ENCODE peak calls at places on chromosomes 12 and 14, in five cellular contexts. B is AG10803, S is BJ, P is astrocyte of the spinal cord, V is fibroblast of lung. D is an unnamed sample.

GRCh38 chr12:57523706-57524614 is 1.3 kb downstream of the MBD6 start:
- DNase-seq in B (no peak), P (no peak), S (no peak), V (no peak), D (no peak)

GRCh38 chr14:94050231-94050880 is 24.2 kb downstream of the OTUB2 start:
- DNase-seq in V (no peak), S (no peak), P (no peak), B (no peak), D (no peak)

GRCh38 chr14:104333903-104334811 is 195.8 kb downstream of the KIF26A start:
- DNase-seq in S (no peak), P (no peak), V (no peak), B (no peak), D (no peak)

GRCh38 chr14:99435327-99435726 is 45.3 kb downstream of the SETD3 start:
- DNase-seq in S (no peak), B (no peak), V (no peak), P (no peak), D (peak)

GRCh38 chr12:54411398-54412241 is 7.4 kb downstream of the ITGA5 start:
- DNase-seq in P (peak), B (peak), S (peak), V (peak), D (peak)

GRCh38 chr12:128790221-128790620 is 33.5 kb downstream of the SLC15A4 start:
- DNase-seq in V (no peak), P (no peak), B (no peak), S (no peak), D (no peak)

GRCh38 chr12:9925746-9926393 is 6.3 kb downstream of the CLEC2A start:
- DNase-seq in S (no peak), V (peak), P (peak), B (peak), D (peak)

GRCh38 chr14:98871796-98872195 is 400.2 kb downstream of the BCL11B start:
- DNase-seq in S (no peak), P (peak), V (no peak), B (peak), D (no peak)

GRCh38 chr14:105330491-105330895 is 15.9 kb downstream of the PACS2 start:
- DNase-seq in V (no peak), S (no peak), B (peak), P (peak), D (no peak)

GRCh38 chr12:109719123-109720022 is 5.7 kb downstream of the FAM222A start:
- DNase-seq in P (no peak), B (no peak), V (no peak), S (no peak), D (no peak)

GRCh38 chr12:89768586-89769482 is 60.2 kb upstream of the ATP2B1 start:
- DNase-seq in S (peak), P (peak), B (peak), V (peak), D (peak)

GRCh38 chr12:3964404-3964803 is 91.2 kb upstream of the PARP11 start:
- DNase-seq in S (no peak), V (no peak), B (no peak), P (no peak), D (no peak)

GRCh38 chr12:24895612-24896011 is 53.3 kb downstream of the BCAT1 start:
- DNase-seq in B (no peak), P (peak), S (no peak), V (peak), D (no peak)

GRCh38 chr14:64721391-64721791 is 17.2 kb downstream of the PLEKHG3 start:
- DNase-seq in V (no peak), S (peak), B (peak), P (peak), D (peak)

GRCh38 chr12:94263011-94263786 is 114.8 kb downstream of the PLXNC1 start:
- DNase-seq in P (no peak), B (no peak), S (no peak), V (no peak), D (no peak)

GRCh38 chr12:125280482-125281377 is 215.5 kb downstream of the AACS start:
- DNase-seq in P (no peak), B (no peak), S (no peak), V (no peak), D (no peak)

GRCh38 chr14:32494566-32495434 is 165.7 kb downstream of the AKAP6 start:
- DNase-seq in S (peak), V (no peak), P (no peak), B (peak), D (peak)

GRCh38 chr12:7090222-7090998 is 1.8 kb downstream of the C1R start:
- DNase-seq in B (peak), P (peak), V (no peak), S (no peak), D (peak)

GRCh38 chr14:37709419-37710195 is 114.2 kb downstream of the TTC6 start:
- DNase-seq in V (peak), S (no peak), B (peak), P (peak), D (peak)

GRCh38 chr12:124248862-124249825 is 45.7 kb upstream of the RFLNA start:
- DNase-seq in S (no peak), P (no peak), B (peak), V (peak), D (no peak)

GRCh38 chr12:44155349-44155748 is 319.5 kb downstream of the TMEM117 start:
- DNase-seq in S (no peak), V (no peak), B (no peak), P (no peak), D (no peak)

GRCh38 chr14:104975481-104976197 is 2.5 kb downstream of the AHNAK2 start:
- DNase-seq in B (no peak), V (no peak), P (no peak), S (no peak), D (no peak)

GRCh38 chr12:5392961-5393360 is 38.9 kb upstream of the NTF3 start:
- DNase-seq in P (no peak), B (no peak), S (no peak), V (no peak), D (no peak)

GRCh38 chr12:5395443-5396401 is 36.2 kb upstream of the NTF3 start:
- DNase-seq in S (no peak), B (no peak), V (no peak), P (no peak), D (no peak)

GRCh38 chr12:5402009-5402408 is 29.9 kb upstream of the NTF3 start:
- DNase-seq in S (no peak), P (no peak), B (no peak), V (no peak), D (no peak)

GRCh38 chr12:5391638-5392037 is 40.3 kb upstream of the NTF3 start:
- DNase-seq in S (no peak), B (peak), P (no peak), V (no peak), D (peak)

GRCh38 chr12:5396541-5396940 is 35.4 kb upstream of the NTF3 start:
- DNase-seq in V (no peak), P (no peak), B (no peak), S (no peak), D (no peak)
- H3K4me3 ChIP-seq in V (no peak), P (no peak), B (no peak), S (no peak), D (no peak)

DNA sequence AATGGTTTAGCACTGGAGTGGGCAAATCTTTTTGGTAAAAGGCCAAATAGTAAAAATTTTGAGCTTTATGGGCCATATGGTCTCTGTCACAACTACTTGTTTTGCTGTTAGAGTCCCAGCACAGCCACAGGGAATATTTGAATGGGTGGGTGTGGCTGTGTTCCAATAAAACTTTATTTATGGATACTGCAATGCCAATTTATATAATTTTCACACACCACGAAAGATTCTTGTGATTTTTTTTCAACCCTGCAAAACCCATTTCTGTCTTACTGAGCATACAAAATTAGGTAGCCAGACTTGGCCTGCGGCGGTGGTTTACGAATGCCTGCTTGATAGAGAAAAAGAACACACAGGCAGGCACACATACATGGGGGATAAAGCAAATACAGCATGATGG is 28.3 kb downstream of the TMEM120B start:
- DNase-seq in B (no peak), P (no peak), V (no peak), S (no peak), D (peak)
- TF ChIP-seq CTCF in B (no peak), P (no peak), V (no peak), S (no peak), D (no peak)

GRCh38 chr14:84085493-84085892 is 1444.5 kb upstream of the FLRT2 start:
- DNase-seq in S (no peak), V (no peak), B (no peak), P (no peak), D (no peak)

GRCh38 chr14:84087986-84088531 is 1441.9 kb upstream of the FLRT2 start:
- DNase-seq in S (no peak), V (peak), B (no peak), P (peak), D (peak)

GRCh38 chr14:84084056-84084590 is 1445.8 kb upstream of the FLRT2 start:
- DNase-seq in B (no peak), P (no peak), V (no peak), S (no peak), D (no peak)

GRCh38 chr14:84090837-84091236 is 1439.1 kb upstream of the FLRT2 start:
- DNase-seq in S (no peak), V (no peak), P (peak), B (no peak), D (no peak)

DNA sequence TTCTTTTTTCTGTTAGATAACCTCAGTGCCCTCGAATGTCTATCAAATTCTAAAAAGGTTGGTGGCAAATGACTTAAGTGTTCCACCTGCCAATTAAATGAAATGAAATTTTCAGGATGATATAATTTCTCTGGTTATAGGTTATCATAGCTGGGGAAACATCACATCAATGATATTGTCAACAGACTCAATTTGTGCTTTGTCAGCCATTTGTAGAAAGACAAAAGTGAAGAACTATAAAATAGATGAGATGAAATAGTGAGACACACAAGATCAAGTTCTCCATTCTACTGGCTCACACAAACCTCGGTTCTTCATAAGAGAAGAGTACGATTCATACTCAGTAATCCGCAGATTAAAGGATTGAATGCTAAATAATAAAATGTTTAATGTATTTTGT is 1443.2 kb upstream of the FLRT2 start:
- DNase-seq in B (no peak), V (no peak), P (no peak), S (no peak), D (no peak)
- H3K4me3 ChIP-seq in B (no peak), V (no peak), P (no peak), S (no peak), D (no peak)

GRCh38 chr14:24272442-24272841 is 1.0 kb upstream of the RABGGTA start:
- DNase-seq in B (no peak), P (no peak), V (no peak), S (no peak), D (no peak)

GRCh38 chr14:24274101-24274543 is 2.7 kb upstream of the RABGGTA start:
- DNase-seq in S (no peak), P (no peak), B (no peak), V (no peak), D (no peak)

GRCh38 chr14:24275524-24276139 is 4.2 kb upstream of the RABGGTA start:
- DNase-seq in B (no peak), P (no peak), V (no peak), S (no peak), D (no peak)

GRCh38 chr14:24271834-24272263 is 452 bp upstream of the RABGGTA start:
- DNase-seq in V (no peak), P (no peak), B (no peak), S (no peak), D (no peak)

GRCh38 chr14:24273422-24273998 is 2.1 kb upstream of the RABGGTA start:
- DNase-seq in B (no peak), S (no peak), P (no peak), V (no peak), D (no peak)
- TF ChIP-seq CTCF in B (no peak), S (no peak), P (no peak), V (peak), D (no peak)

GRCh38 chr12:107903377-107904061 is 129.0 kb downstream of the ASCL4 start:
- DNase-seq in B (no peak), P (peak), V (no peak), S (no peak), D (peak)
- H3K4me3 ChIP-seq in B (no peak), P (no peak), V (no peak), S (peak), D (peak)

GRCh38 chr12:120228041-120228290 is 27.1 kb upstream of the RPLP0 start:
- DNase-seq in V (no peak), P (no peak), S (no peak), B (no peak), D (no peak)

GRCh38 chr12:120227233-120228040 is 26.5 kb upstream of the RPLP0 start:
- DNase-seq in S (no peak), P (no peak), B (no peak), V (no peak), D (no peak)

GRCh38 chr12:120224304-120225199 is 23.6 kb upstream of the RPLP0 start:
- DNase-seq in B (no peak), P (peak), V (no peak), S (no peak), D (no peak)

GRCh38 chr12:120225200-120225558 is 24.3 kb upstream of the RPLP0 start:
- DNase-seq in S (no peak), P (no peak), V (no peak), B (no peak), D (peak)

DNA sequence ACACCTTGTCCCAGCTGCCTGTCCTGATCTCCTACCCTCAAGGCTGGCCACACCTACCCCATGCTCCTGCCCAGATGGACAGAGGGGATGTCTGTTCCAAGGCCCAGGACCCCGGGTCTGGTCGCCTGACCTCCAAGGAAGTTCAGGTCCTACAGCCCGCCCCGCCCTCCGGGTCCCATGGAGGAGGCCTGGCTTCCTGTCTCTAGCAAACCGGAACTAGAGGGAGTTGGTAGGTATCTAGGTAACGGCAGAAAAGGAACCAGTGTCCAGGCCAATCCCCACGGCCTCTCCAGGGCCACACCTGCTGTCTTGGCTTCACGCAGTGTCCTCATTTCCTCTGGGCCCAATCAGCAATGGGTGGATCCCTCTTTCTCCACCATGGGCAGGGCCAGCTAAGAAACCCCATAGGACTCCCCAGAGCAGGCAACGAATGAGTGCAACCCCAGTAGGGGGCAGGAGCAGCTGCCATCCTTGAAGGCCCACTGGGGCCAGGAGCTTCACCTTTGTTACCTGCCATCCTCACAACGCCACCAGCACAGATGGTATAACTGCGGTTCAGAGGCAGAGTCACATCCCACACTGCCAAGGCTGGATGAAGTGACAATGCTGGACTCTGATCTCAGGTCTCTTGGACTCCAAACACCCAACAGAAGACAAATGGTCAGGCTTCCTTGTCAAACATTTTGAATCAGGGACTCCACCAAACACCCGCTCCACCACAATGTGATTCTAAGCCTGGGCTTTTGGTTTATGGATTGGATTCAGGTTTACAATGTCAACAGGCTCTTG is 25.1 kb upstream of the RPLP0 start:
- DNase-seq in B (no peak), S (no peak), P (no peak), V (no peak), D (no peak)
- TF ChIP-seq CTCF in B (no peak), S (peak), P (no peak), V (no peak), D (no peak)

GRCh38 chr12:19591951-19592350 is 152.7 kb downstream of the AEBP2 start:
- DNase-seq in V (no peak), S (no peak), B (no peak), P (no peak), D (no peak)

GRCh38 chr12:19596755-19597154 is 157.5 kb downstream of the AEBP2 start:
- DNase-seq in B (no peak), V (no peak), P (no peak), S (no peak), D (no peak)

GRCh38 chr12:19597304-19598066 is 158.2 kb downstream of the AEBP2 start:
- DNase-seq in P (no peak), V (no peak), S (no peak), B (no peak), D (no peak)
- H3K4me3 ChIP-seq in P (no peak), V (no peak), S (no peak), B (no peak), D (no peak)

GRCh38 chr12:59182191-59182590 is 261.9 kb upstream of the LRIG3 start:
- DNase-seq in P (no peak), V (no peak), B (no peak), S (no peak), D (no peak)
- TF ChIP-seq CTCF in P (no peak), V (no peak), B (no peak), S (no peak), D (no peak)

GRCh38 chr12:104136577-104136976 is 1.4 kb downstream of the NFYB start:
- DNase-seq in B (no peak), V (peak), P (peak), S (no peak), D (no peak)
- H3K4me3 ChIP-seq in B (peak), V (peak), P (peak), S (peak), D (peak)

D was measured in fibroblast of villous mesenchyme.